ENCODE peak calls at places on chromosomes 6 and 20, in five cellular contexts. One of them, this sample, is unnamed.

GRCh38 chr6:98486052-98486451 is 348.3 kb upstream of the POU3F2 start:
- DNase-seq in non-pigmented ciliary epithelial cell: no peak
- DNase-seq in glutamatergic neuron: peak
- DNase-seq in activated CD8-positive, alpha-beta T cell treated with anti-CD3 and anti-CD28 coated beads, Interleukin-2, amount 10 ng/mL, durations not matched to agents 7 days and 5 days: no peak
- DNase-seq in NCI-H1417: peak
- DNase-seq in this sample: no peak

GRCh38 chr6:170405311-170405975 is 98.9 kb downstream of the FAM120B start:
- DNase-seq in non-pigmented ciliary epithelial cell: peak
- DNase-seq in glutamatergic neuron: no peak
- DNase-seq in activated CD8-positive, alpha-beta T cell treated with anti-CD3 and anti-CD28 coated beads, Interleukin-2, amount 10 ng/mL, durations not matched to agents 7 days and 5 days: no peak
- DNase-seq in NCI-H1417: no peak
- DNase-seq in this sample: no peak

GRCh38 chr6:43242908-43243648 is at the start of gene TTBK1:
- DNase-seq in non-pigmented ciliary epithelial cell: no peak
- DNase-seq in glutamatergic neuron: peak
- DNase-seq in activated CD8-positive, alpha-beta T cell treated with anti-CD3 and anti-CD28 coated beads, Interleukin-2, amount 10 ng/mL, durations not matched to agents 7 days and 5 days: peak
- DNase-seq in NCI-H1417: peak
- DNase-seq in this sample: no peak

GRCh38 chr6:16925461-16925860 is 164.2 kb upstream of the ATXN1 start:
- DNase-seq in non-pigmented ciliary epithelial cell: no peak
- DNase-seq in glutamatergic neuron: no peak
- DNase-seq in activated CD8-positive, alpha-beta T cell treated with anti-CD3 and anti-CD28 coated beads, Interleukin-2, amount 10 ng/mL, durations not matched to agents 7 days and 5 days: no peak
- DNase-seq in NCI-H1417: no peak
- DNase-seq in this sample: no peak

GRCh38 chr6:56244089-56244488 is 3.3 kb downstream of the COL21A1 start:
- DNase-seq in non-pigmented ciliary epithelial cell: no peak
- DNase-seq in glutamatergic neuron: no peak
- DNase-seq in activated CD8-positive, alpha-beta T cell treated with anti-CD3 and anti-CD28 coated beads, Interleukin-2, amount 10 ng/mL, durations not matched to agents 7 days and 5 days: no peak
- DNase-seq in NCI-H1417: no peak
- DNase-seq in this sample: no peak

GRCh38 chr6:149334201-149334600 is 16.7 kb downstream of the TAB2 start:
- DNase-seq in non-pigmented ciliary epithelial cell: peak
- DNase-seq in glutamatergic neuron: no peak
- DNase-seq in activated CD8-positive, alpha-beta T cell treated with anti-CD3 and anti-CD28 coated beads, Interleukin-2, amount 10 ng/mL, durations not matched to agents 7 days and 5 days: no peak
- DNase-seq in NCI-H1417: no peak
- DNase-seq in this sample: no peak

GRCh38 chr6:4936681-4937041 is 67.2 kb downstream of the RPP40 start:
- DNase-seq in non-pigmented ciliary epithelial cell: no peak
- DNase-seq in glutamatergic neuron: no peak
- DNase-seq in activated CD8-positive, alpha-beta T cell treated with anti-CD3 and anti-CD28 coated beads, Interleukin-2, amount 10 ng/mL, durations not matched to agents 7 days and 5 days: no peak
- DNase-seq in NCI-H1417: peak
- DNase-seq in this sample: no peak

GRCh38 chr6:54244430-54244829 is 63.8 kb upstream of the TINAG start:
- DNase-seq in non-pigmented ciliary epithelial cell: no peak
- DNase-seq in glutamatergic neuron: no peak
- DNase-seq in activated CD8-positive, alpha-beta T cell treated with anti-CD3 and anti-CD28 coated beads, Interleukin-2, amount 10 ng/mL, durations not matched to agents 7 days and 5 days: no peak
- DNase-seq in NCI-H1417: peak
- DNase-seq in this sample: no peak

GRCh38 chr20:39631557-39631956 is 669.4 kb downstream of the DHX35 start:
- DNase-seq in non-pigmented ciliary epithelial cell: peak
- DNase-seq in glutamatergic neuron: no peak
- DNase-seq in activated CD8-positive, alpha-beta T cell treated with anti-CD3 and anti-CD28 coated beads, Interleukin-2, amount 10 ng/mL, durations not matched to agents 7 days and 5 days: no peak
- DNase-seq in NCI-H1417: no peak
- DNase-seq in this sample: no peak

GRCh38 chr6:87401832-87402231 is 5.9 kb upstream of the CFAP206 start:
- DNase-seq in non-pigmented ciliary epithelial cell: no peak
- DNase-seq in glutamatergic neuron: no peak
- DNase-seq in activated CD8-positive, alpha-beta T cell treated with anti-CD3 and anti-CD28 coated beads, Interleukin-2, amount 10 ng/mL, durations not matched to agents 7 days and 5 days: no peak
- DNase-seq in NCI-H1417: no peak
- DNase-seq in this sample: no peak

GRCh38 chr20:38748863-38749153 is 548 bp downstream of the ACTR5 start:
- DNase-seq in non-pigmented ciliary epithelial cell: no peak
- DNase-seq in glutamatergic neuron: no peak
- DNase-seq in activated CD8-positive, alpha-beta T cell treated with anti-CD3 and anti-CD28 coated beads, Interleukin-2, amount 10 ng/mL, durations not matched to agents 7 days and 5 days: peak
- DNase-seq in NCI-H1417: no peak
- DNase-seq in this sample: peak

GRCh38 chr20:11917663-11918062 is at the start of gene BTBD3:
- DNase-seq in non-pigmented ciliary epithelial cell: peak
- DNase-seq in glutamatergic neuron: peak
- DNase-seq in activated CD8-positive, alpha-beta T cell treated with anti-CD3 and anti-CD28 coated beads, Interleukin-2, amount 10 ng/mL, durations not matched to agents 7 days and 5 days: no peak
- DNase-seq in NCI-H1417: peak
- DNase-seq in this sample: peak

GRCh38 chr6:159134701-159135364 is 34.4 kb upstream of the FNDC1 start:
- DNase-seq in non-pigmented ciliary epithelial cell: peak
- DNase-seq in glutamatergic neuron: peak
- DNase-seq in activated CD8-positive, alpha-beta T cell treated with anti-CD3 and anti-CD28 coated beads, Interleukin-2, amount 10 ng/mL, durations not matched to agents 7 days and 5 days: peak
- DNase-seq in NCI-H1417: peak
- DNase-seq in this sample: peak

GRCh38 chr6:43724914-43725642 is 37.5 kb upstream of the MRPS18A start:
- DNase-seq in non-pigmented ciliary epithelial cell: peak
- DNase-seq in glutamatergic neuron: no peak
- DNase-seq in activated CD8-positive, alpha-beta T cell treated with anti-CD3 and anti-CD28 coated beads, Interleukin-2, amount 10 ng/mL, durations not matched to agents 7 days and 5 days: peak
- DNase-seq in NCI-H1417: no peak
- DNase-seq in this sample: no peak

GRCh38 chr20:57097245-57097935 is 169.1 kb downstream of the BMP7 start:
- DNase-seq in non-pigmented ciliary epithelial cell: no peak
- DNase-seq in glutamatergic neuron: no peak
- DNase-seq in activated CD8-positive, alpha-beta T cell treated with anti-CD3 and anti-CD28 coated beads, Interleukin-2, amount 10 ng/mL, durations not matched to agents 7 days and 5 days: no peak
- DNase-seq in NCI-H1417: no peak
- DNase-seq in this sample: peak

GRCh38 chr6:170124150-170124549 is 166.7 kb downstream of the DLL1 start:
- DNase-seq in non-pigmented ciliary epithelial cell: no peak
- DNase-seq in glutamatergic neuron: no peak
- DNase-seq in activated CD8-positive, alpha-beta T cell treated with anti-CD3 and anti-CD28 coated beads, Interleukin-2, amount 10 ng/mL, durations not matched to agents 7 days and 5 days: no peak
- DNase-seq in NCI-H1417: no peak
- DNase-seq in this sample: no peak

GRCh38 chr6:46217671-46218131 is 46.9 kb upstream of the ENPP5 start:
- DNase-seq in non-pigmented ciliary epithelial cell: no peak
- DNase-seq in glutamatergic neuron: no peak
- DNase-seq in activated CD8-positive, alpha-beta T cell treated with anti-CD3 and anti-CD28 coated beads, Interleukin-2, amount 10 ng/mL, durations not matched to agents 7 days and 5 days: no peak
- DNase-seq in NCI-H1417: no peak
- DNase-seq in this sample: no peak

GRCh38 chr6:155200012-155200411 is 63.8 kb upstream of the CLDN20 start:
- DNase-seq in non-pigmented ciliary epithelial cell: no peak
- DNase-seq in glutamatergic neuron: no peak
- DNase-seq in activated CD8-positive, alpha-beta T cell treated with anti-CD3 and anti-CD28 coated beads, Interleukin-2, amount 10 ng/mL, durations not matched to agents 7 days and 5 days: no peak
- DNase-seq in NCI-H1417: no peak
- DNase-seq in this sample: no peak

GRCh38 chr6:37966801-37967200 is 147.3 kb downstream of the ZFAND3 start:
- DNase-seq in non-pigmented ciliary epithelial cell: no peak
- DNase-seq in glutamatergic neuron: no peak
- DNase-seq in activated CD8-positive, alpha-beta T cell treated with anti-CD3 and anti-CD28 coated beads, Interleukin-2, amount 10 ng/mL, durations not matched to agents 7 days and 5 days: no peak
- DNase-seq in NCI-H1417: no peak
- DNase-seq in this sample: no peak

GRCh38 chr6:42315991-42316378 is 98.3 kb upstream of the MRPS10 start:
- DNase-seq in non-pigmented ciliary epithelial cell: peak
- DNase-seq in glutamatergic neuron: no peak
- DNase-seq in activated CD8-positive, alpha-beta T cell treated with anti-CD3 and anti-CD28 coated beads, Interleukin-2, amount 10 ng/mL, durations not matched to agents 7 days and 5 days: no peak
- DNase-seq in NCI-H1417: no peak
- DNase-seq in this sample: no peak

This sample was measured in WERI-Rb-1.